ENCODE peak calls at places on chromosomes 1 and 21, in six cellular contexts. J is HepG2, A is GM12891, N is K562, P is H1, K is GM12878. R is an unnamed sample.

GRCh38 chr1:29631361-29631760 is 395.0 kb downstream of the PTPRU start:
- DNase-seq in N (no peak), P (no peak), J (no peak), K (no peak), A (no peak), R (no peak)

GRCh38 chr1:181638004-181638403 is 154.7 kb downstream of the CACNA1E start:
- DNase-seq in N (no peak), P (no peak), A (no peak), J (no peak), K (no peak), R (no peak)

GRCh38 chr1:156517746-156518145 is 17.2 kb upstream of the MEF2D start:
- DNase-seq in P (no peak), N (no peak), A (no peak), K (no peak), J (no peak), R (no peak)

GRCh38 chr1:2633401-2633935 is 652 bp upstream of the MMEL1 start:
- DNase-seq in K (no peak), P (no peak), J (no peak), N (no peak), A (no peak), R (no peak)

GRCh38 chr1:212987702-212988322 is 27.9 kb downstream of the ANGEL2 start:
- DNase-seq in K (no peak), P (no peak), J (no peak), A (no peak), N (no peak), R (no peak)

GRCh38 chr1:164787834-164788231 is 228.8 kb downstream of the PBX1 start:
- DNase-seq in P (no peak), J (no peak), K (no peak), A (no peak), N (no peak), R (no peak)

GRCh38 chr1:205849619-205850355 is at the start of gene PM20D1:
- DNase-seq in P (peak), K (no peak), J (no peak), A (peak), N (peak), R (no peak)

GRCh38 chr1:17869826-17870225 is 114.7 kb downstream of the ACTL8 start:
- DNase-seq in N (no peak), K (no peak), A (no peak), P (no peak), J (no peak), R (no peak)

GRCh38 chr1:208203127-208203847 is 40.9 kb downstream of the PLXNA2 start:
- DNase-seq in A (no peak), N (no peak), K (no peak), P (no peak), J (peak), R (no peak)

GRCh38 chr1:48285525-48285924 is 63.0 kb downstream of the SLC5A9 start:
- DNase-seq in J (peak), N (no peak), K (no peak), P (no peak), A (no peak), R (no peak)

GRCh38 chr1:156801409-156802121 is 15.1 kb downstream of the SH2D2A start:
- DNase-seq in K (no peak), A (no peak), P (no peak), J (no peak), N (no peak), R (no peak)

GRCh38 chr21:35265170-35265877 is 216.2 kb upstream of the RUNX1 start:
- DNase-seq in P (no peak), A (no peak), J (no peak), N (no peak), K (no peak), R (no peak)

GRCh38 chr1:24870551-24871195 is 59.4 kb downstream of the RUNX3 start:
- DNase-seq in J (no peak), P (no peak), A (no peak), N (no peak), K (no peak), R (no peak)

GRCh38 chr1:32680642-32681041 is 21.9 kb downstream of the SYNC start:
- DNase-seq in J (no peak), N (no peak), P (no peak), K (no peak), A (no peak), R (no peak)

GRCh38 chr1:13710097-13710496 is 10.1 kb downstream of the PRDM2 start:
- DNase-seq in J (no peak), P (no peak), K (no peak), N (no peak), A (no peak), R (no peak)

GRCh38 chr1:154755858-154756730 is 114.0 kb downstream of the KCNN3 start:
- DNase-seq in J (no peak), K (no peak), P (no peak), N (no peak), A (no peak), R (no peak)

GRCh38 chr1:28436211-28436769 is 66.8 kb downstream of the PHACTR4 start:
- DNase-seq in P (no peak), A (no peak), J (peak), N (no peak), K (no peak), R (no peak)

GRCh38 chr1:204207136-204207616 is 6.6 kb downstream of the GOLT1A start:
- DNase-seq in A (peak), N (peak), J (peak), P (peak), K (no peak), R (peak)

GRCh38 chr1:22556391-22557104 is 6.7 kb upstream of the EPHA8 start:
- DNase-seq in J (no peak), P (peak), K (no peak), N (no peak), A (no peak), R (no peak)

GRCh38 chr1:31750858-31751638 is 13.1 kb downstream of the ADGRB2 start:
- DNase-seq in K (no peak), P (no peak), J (no peak), N (peak), A (no peak), R (no peak)

GRCh38 chr1:37797750-37798345 is 4.2 kb downstream of the MANEAL start:
- DNase-seq in N (no peak), A (no peak), K (no peak), J (no peak), P (no peak), R (no peak)

GRCh38 chr21:36927718-36928117 is 38.8 kb downstream of the HLCS start:
- DNase-seq in P (peak), N (peak), A (peak), J (peak), K (peak), R (peak)

GRCh38 chr21:44370771-44371410 is 17.5 kb downstream of the TRPM2 start:
- DNase-seq in N (no peak), P (no peak), K (no peak), J (no peak), A (no peak), R (no peak)

GRCh38 chr21:16040601-16041000 is 310.8 kb downstream of the USP25 start:
- DNase-seq in N (no peak), K (no peak), P (no peak), J (peak), A (no peak), R (no peak)

GRCh38 chr1:13808729-13809131 is 108.7 kb downstream of the PRDM2 start:
- DNase-seq in J (no peak), P (no peak), K (no peak), N (peak), A (no peak), R (no peak)

GRCh38 chr1:65584399-65584798 is 163.9 kb downstream of the LEPR start:
- DNase-seq in N (no peak), A (no peak), K (no peak), P (no peak), J (no peak), R (no peak)

GRCh38 chr1:221699582-221700519 is 42.0 kb downstream of the DUSP10 start:
- DNase-seq in J (no peak), P (no peak), N (no peak), K (no peak), A (no peak), R (no peak)

GRCh38 chr1:150148834-150149489 is 754 bp upstream of the PLEKHO1 start:
- DNase-seq in J (no peak), N (no peak), A (no peak), K (no peak), P (no peak), R (no peak)

GRCh38 chr1:185565314-185565713 is 168.9 kb upstream of the HMCN1 start:
- DNase-seq in N (no peak), J (peak), K (no peak), P (no peak), A (no peak), R (no peak)

GRCh38 chr1:94024109-94024792 is 96.7 kb downstream of the ABCA4 start:
- DNase-seq in P (no peak), N (no peak), K (no peak), A (no peak), J (no peak), R (no peak)

GRCh38 chr1:87515781-87516180 is 187.1 kb downstream of the LMO4 start:
- DNase-seq in N (no peak), J (no peak), K (no peak), P (no peak), A (no peak), R (no peak)

GRCh38 chr1:87512431-87512830 is 183.8 kb downstream of the LMO4 start:
- DNase-seq in A (no peak), K (no peak), N (no peak), J (no peak), P (no peak), R (no peak)

GRCh38 chr1:87513270-87513669 is 184.6 kb downstream of the LMO4 start:
- DNase-seq in P (no peak), J (no peak), A (no peak), N (no peak), K (no peak), R (no peak)

GRCh38 chr1:87511449-87511848 is 182.8 kb downstream of the LMO4 start:
- DNase-seq in P (no peak), A (no peak), N (no peak), K (no peak), J (no peak), R (no peak)

DNA sequence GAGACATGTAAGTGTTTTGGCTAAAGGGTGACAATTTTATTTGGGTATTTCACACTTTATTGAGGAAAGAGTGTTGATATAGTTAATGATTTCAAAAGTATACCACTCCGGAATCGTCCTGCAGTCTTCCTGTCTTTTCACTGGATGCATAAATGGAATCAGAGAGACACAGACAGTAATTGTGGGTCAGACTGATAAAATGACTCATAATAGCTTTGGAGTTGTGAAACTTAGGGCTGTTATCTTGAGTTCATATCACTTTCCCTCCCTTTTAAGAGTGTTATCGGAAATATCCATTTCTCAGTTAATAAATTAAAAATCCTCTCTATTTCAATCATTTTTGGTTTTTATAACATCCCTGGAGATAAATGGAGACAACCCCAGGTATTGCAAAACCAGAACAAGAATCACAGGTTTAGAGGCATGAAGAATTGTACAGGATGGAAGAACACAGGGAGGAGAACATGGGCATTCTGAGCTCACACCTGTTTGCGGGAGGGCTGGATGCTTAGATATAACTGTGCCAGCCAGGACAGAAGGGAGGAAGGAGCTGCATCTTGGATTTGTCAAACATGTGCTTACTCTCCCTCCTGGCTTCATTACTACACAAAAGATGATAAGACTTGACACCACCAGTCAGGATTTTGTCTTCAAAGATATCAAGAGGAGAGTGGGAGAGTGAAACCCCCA is 185.4 kb downstream of the LMO4 start:
- DNase-seq in J (no peak), P (no peak), A (no peak), N (no peak), K (no peak), R (no peak)
- TF ChIP-seq TAF1 in J (no peak), P (no peak), A (no peak), N (no peak), K (no peak), R (no peak)

DNA sequence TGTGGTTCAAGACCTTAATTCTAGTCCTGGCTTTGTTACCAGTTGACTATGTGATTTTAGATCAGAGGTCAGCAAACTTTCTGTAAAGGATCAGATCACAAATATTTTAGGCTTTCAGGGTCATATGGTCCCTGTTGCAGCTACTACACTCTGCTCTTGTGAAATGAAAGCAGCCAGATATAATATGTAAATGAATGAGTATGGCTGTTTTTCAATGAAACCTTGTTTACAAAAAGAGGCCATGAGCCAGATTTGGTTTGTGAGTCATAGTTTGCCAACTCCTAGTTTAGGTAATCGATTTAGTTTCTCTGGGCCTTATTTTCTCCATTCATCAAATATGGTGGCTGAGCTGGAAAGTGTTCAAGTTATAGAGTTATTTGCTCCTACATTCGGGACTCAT is 346.7 kb downstream of the NUF2 start:
- DNase-seq in K (no peak), A (no peak), J (no peak), N (no peak), P (no peak), R (no peak)
- TF ChIP-seq POLR2A in K (no peak), A (no peak), J (no peak), N (no peak), P (no peak), R (no peak)

DNA sequence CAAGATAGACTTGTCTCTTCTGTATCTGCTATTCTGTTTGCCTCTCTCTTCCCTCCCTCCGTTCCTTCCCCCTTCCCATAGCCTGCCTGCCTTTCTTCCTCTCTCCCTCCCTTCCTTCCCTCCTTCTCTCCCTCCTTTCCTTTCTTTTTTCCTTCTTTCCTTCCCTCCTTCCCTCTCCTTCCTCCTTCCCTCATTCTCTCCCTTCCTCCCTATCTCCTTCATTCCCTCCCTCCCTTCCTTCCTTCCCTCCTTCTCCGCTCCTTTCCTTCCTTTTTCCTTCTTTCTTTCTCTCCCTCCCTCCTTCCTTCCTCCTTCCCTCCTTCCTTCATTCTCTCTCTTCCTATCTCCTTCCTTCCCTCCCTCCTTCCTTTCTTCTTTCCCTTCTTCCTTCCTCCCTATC is 944 bp downstream of the AADACL4 start:
- DNase-seq in K (no peak), P (no peak), J (no peak), A (no peak), N (no peak), R (no peak)
- TF ChIP-seq POLR2AphosphoS5 in K (no peak), P (no peak), J (no peak), A (no peak), N (no peak), R (no peak)

DNA sequence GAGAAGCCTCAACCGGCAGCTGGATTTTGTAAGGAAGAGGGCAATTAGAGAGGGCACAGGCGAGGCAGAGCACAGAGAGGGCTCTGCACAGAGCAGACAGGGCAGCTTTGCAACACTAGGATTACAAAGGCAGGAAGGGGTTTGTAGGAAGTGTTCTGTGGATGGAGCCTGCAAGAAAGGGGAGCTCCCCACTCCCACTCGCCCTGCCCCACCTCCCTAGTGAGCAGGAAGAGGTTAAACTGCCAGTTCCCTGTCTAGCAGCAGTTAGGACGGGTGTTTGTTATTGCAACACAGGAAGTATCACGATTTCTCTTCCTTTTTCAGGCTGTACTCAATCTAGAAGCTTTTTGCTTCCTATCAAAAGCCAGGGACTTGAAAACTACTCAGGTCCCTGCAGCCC is 63.3 kb upstream of the LRRC8D start:
- DNase-seq in K (no peak), J (no peak), A (no peak), P (no peak), N (no peak), R (peak)
- TF ChIP-seq TAF1 in K (no peak), J (no peak), A (no peak), P (no peak), N (no peak), R (no peak)

GRCh38 chr1:222704260-222704659 is 8.0 kb downstream of the AIDA start:
- DNase-seq in P (no peak), J (no peak), N (no peak), A (no peak), K (no peak), R (no peak)
- TF ChIP-seq POLR2A in P (no peak), J (no peak), N (no peak), A (no peak), K (no peak), R (no peak)

GRCh38 chr21:31348188-31348587 is 4.1 kb upstream of the TIAM1 start:
- DNase-seq in J (no peak), P (no peak), N (no peak), K (no peak), A (no peak), R (no peak)
- TF ChIP-seq POLR2AphosphoS5 in J (no peak), P (no peak), N (no peak), K (no peak), A (no peak), R (no peak)

DNA sequence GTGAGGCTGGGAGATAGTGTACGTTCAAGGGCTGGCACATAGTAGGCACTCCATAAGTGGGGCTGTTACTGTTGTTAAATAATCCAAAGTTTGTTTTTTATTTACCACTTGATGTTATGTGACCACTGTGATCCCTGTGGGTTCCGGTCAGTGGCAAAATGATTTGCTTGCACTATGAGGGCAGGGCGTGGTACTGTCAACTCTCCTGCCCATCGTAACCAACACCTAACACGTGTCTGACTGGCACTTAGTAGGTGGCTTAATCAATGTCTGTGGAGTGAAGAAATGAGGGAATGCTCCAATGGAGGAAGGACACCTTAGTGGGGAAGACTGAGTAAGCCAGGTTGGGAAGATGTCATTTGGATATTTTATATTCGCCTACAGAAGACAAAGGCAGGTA is 14.6 kb downstream of the ADORA1 start:
- DNase-seq in N (no peak), A (no peak), K (no peak), P (no peak), J (no peak), R (no peak)
- TF ChIP-seq TAF1 in N (no peak), A (no peak), K (no peak), P (no peak), J (no peak), R (no peak)

GRCh38 chr1:1000357-1001056 is 610 bp upstream of the HES4 start:
- DNase-seq in K (peak), J (peak), N (peak), A (peak), P (peak), R (peak)
- TF ChIP-seq POLR2A in K (peak), J (peak), N (peak), A (no peak), P (no peak), R (no peak)

GRCh38 chr1:152811671-152812070 is at the start of gene LCE1B:
- DNase-seq in K (no peak), A (no peak), J (no peak), P (no peak), N (no peak), R (no peak)

GRCh38 chr1:152823291-152823690 is 4.0 kb upstream of the LCE1A start:
- DNase-seq in J (no peak), P (no peak), N (no peak), K (no peak), A (no peak), R (no peak)

DNA sequence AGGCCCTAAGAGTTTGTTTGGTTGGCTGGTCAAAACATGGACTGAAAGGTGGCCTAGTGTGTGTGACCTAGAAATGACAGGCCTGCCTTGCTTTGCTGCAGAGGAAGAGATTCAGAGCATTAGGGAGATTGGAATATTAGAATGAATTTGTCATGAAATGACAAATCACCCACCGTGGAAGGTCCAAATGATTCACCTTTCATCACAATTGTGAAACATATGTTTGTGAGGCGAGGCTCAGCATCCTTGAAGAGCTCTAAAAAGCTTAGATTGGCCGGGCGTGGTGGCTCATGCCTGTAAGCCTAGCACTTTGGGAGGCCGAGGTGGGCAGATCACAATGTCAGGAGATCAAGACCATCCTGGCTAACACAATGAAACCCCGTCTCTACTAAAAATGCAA is 5.5 kb downstream of the LCE1B start:
- DNase-seq in K (no peak), N (no peak), P (no peak), A (no peak), J (no peak), R (no peak)
- TF ChIP-seq POLR2AphosphoS5 in K (no peak), N (no peak), P (no peak), A (no peak), J (no peak), R (no peak)

R was measured in GM12892.